ENCODE peak calls at places on chromosomes 3 and 15, in five cellular contexts. W is GF-D8, G is psoas muscle, L is 8988T, Z is NCI-H1417 treated with DMSO at 0.1 percent for 48 hours. J is an unnamed sample.
A peak's percentile ranks its signal among the peaks of the same experiment; 100 is the strongest.

GRCh38 chr15:84684092-84684491 is 26.1 kb upstream of the NMB start:
- DNase-seq in W (no peak), G (no peak), L (no peak), Z (no peak), J (no peak)

GRCh38 chr3:127953092-127953491 is 38.1 kb downstream of the KBTBD12 start:
- DNase-seq in W (no peak), G (no peak), L (no peak), Z (no peak), J (no peak)

GRCh38 chr3:190621971-190622370 is 108.1 kb downstream of the IL1RAP start:
- DNase-seq in W (no peak), G (no peak), L (no peak), Z (no peak), J (no peak)

GRCh38 chr15:39784125-39784524 is 1.5 kb upstream of the FSIP1 start:
- DNase-seq in W (no peak), G (no peak), L (no peak), Z (no peak), J (no peak)

GRCh38 chr3:30655187-30655812 is 48.9 kb downstream of the TGFBR2 start:
- DNase-seq in W (no peak), G (no peak), L (no peak), Z (no peak), J (no peak)

GRCh38 chr3:122353901-122354401 is 28.9 kb downstream of the CSTA start:
- DNase-seq in W (peak; percentile 51), G (no peak), L (no peak), Z (no peak), J (no peak)

GRCh38 chr3:13111874-13112520 is 38.8 kb upstream of the IQSEC1 start:
- DNase-seq in W (no peak), G (no peak), L (no peak), Z (no peak), J (no peak)

GRCh38 chr3:184171562-184171961 is 3.1 kb upstream of the AP2M1 start:
- DNase-seq in W (no peak), G (no peak), L (no peak), Z (no peak), J (no peak)

GRCh38 chr3:47009225-47010049 is 30.0 kb downstream of the NBEAL2 start:
- DNase-seq in W (no peak), G (peak; percentile 96), L (peak; percentile 45), Z (peak; percentile 22), J (peak; percentile 98)

GRCh38 chr3:95394286-95394685 is 1331.4 kb downstream of the NSUN3 start:
- DNase-seq in W (no peak), G (no peak), L (no peak), Z (no peak), J (no peak)

GRCh38 chr3:172040078-172040975 is 949 bp downstream of the FNDC3B start:
- DNase-seq in W (no peak), G (peak; percentile 93), L (peak; percentile 77), Z (no peak), J (peak; percentile 71)

GRCh38 chr15:36331531-36332275 is 247.7 kb upstream of the CDIN1 start:
- DNase-seq in W (no peak), G (no peak), L (no peak), Z (no peak), J (no peak)

GRCh38 chr3:187695434-187695833 is 6.9 kb downstream of the RTP2 start:
- DNase-seq in W (no peak), G (no peak), L (no peak), Z (no peak), J (no peak)

GRCh38 chr15:88658070-88658965 is 19.5 kb downstream of the ISG20 start:
- DNase-seq in W (no peak), G (no peak), L (no peak), Z (no peak), J (no peak)

GRCh38 chr3:58608648-58609047 is 31.5 kb upstream of the FAM107A start:
- DNase-seq in W (no peak), G (no peak), L (no peak), Z (no peak), J (no peak)

GRCh38 chr3:66722675-66723074 is 221.9 kb upstream of the LRIG1 start:
- DNase-seq in W (no peak), G (no peak), L (peak; percentile 18), Z (no peak), J (no peak)

GRCh38 chr3:33438871-33439270 is 1.3 kb downstream of the UBP1 start:
- DNase-seq in W (no peak), G (no peak), L (no peak), Z (no peak), J (no peak)

J was measured in HuH-7.5.